ENCODE peak calls at places on chromosomes 5 and 9, in four cellular contexts. B, N, J and H are unnamed samples.

GRCh38 chr5:36450229-36451024 is 148.7 kb upstream of the RANBP3L start:
- DNase-seq in N (no peak), J (no peak), B (no peak), H (no peak)

GRCh38 chr5:74316064-74316586 is 324.4 kb downstream of the ENC1 start:
- DNase-seq in B (no peak), N (no peak), J (peak), H (no peak)

GRCh38 chr5:124057815-124058231 is 545.8 kb downstream of the CSNK1G3 start:
- DNase-seq in N (no peak), B (no peak), J (no peak), H (no peak)

GRCh38 chr5:81675420-81675819 is 75.5 kb downstream of the SSBP2 start:
- DNase-seq in N (no peak), J (no peak), B (no peak), H (no peak)

GRCh38 chr5:112549127-112549526 is 130.1 kb upstream of the EPB41L4A start:
- DNase-seq in J (no peak), N (no peak), B (no peak), H (no peak)

GRCh38 chr9:36345103-36345846 is 54.8 kb downstream of the RNF38 start:
- DNase-seq in N (no peak), J (no peak), B (no peak), H (no peak)

GRCh38 chr9:129736334-129736733 is 16.5 kb downstream of the PTGES start:
- DNase-seq in N (no peak), J (no peak), B (no peak), H (no peak)

GRCh38 chr5:9833871-9834270 is 203.7 kb upstream of the TAS2R1 start:
- DNase-seq in J (no peak), N (no peak), B (no peak), H (no peak)

GRCh38 chr5:3043600-3043999 is 292.1 kb upstream of the IRX2 start:
- DNase-seq in B (no peak), J (no peak), N (no peak), H (no peak)

GRCh38 chr9:135047026-135047350 is 40.5 kb upstream of the OLFM1 start:
- DNase-seq in J (no peak), N (no peak), B (no peak), H (no peak)

GRCh38 chr9:76877961-76878360 is 28.0 kb downstream of the PRUNE2 start:
- DNase-seq in B (no peak), J (no peak), N (no peak), H (no peak)

GRCh38 chr9:91420471-91421021 is 3.1 kb downstream of the NFIL3 start:
- DNase-seq in N (no peak), B (no peak), J (no peak), H (no peak)

GRCh38 chr5:179152941-179153340 is 92.8 kb downstream of the ZNF354C start:
- DNase-seq in J (no peak), B (no peak), N (no peak), H (no peak)

GRCh38 chr9:16221350-16221749 is 649.1 kb downstream of the BNC2 start:
- DNase-seq in J (no peak), B (no peak), N (no peak), H (peak)

GRCh38 chr5:14488697-14489096 is 92.9 kb upstream of the OTULINL start:
- DNase-seq in N (no peak), B (no peak), J (no peak), H (no peak)

GRCh38 chr5:30343707-30344106 is 849.8 kb upstream of the CDH6 start:
- DNase-seq in B (no peak), J (no peak), N (no peak), H (no peak)

GRCh38 chr5:116318091-116318854 is 233.4 kb downstream of the COMMD10 start:
- DNase-seq in N (no peak), B (no peak), J (no peak), H (no peak)

GRCh38 chr5:132657676-132658382 is at the start of gene IL13:
- DNase-seq in J (no peak), B (no peak), N (no peak), H (no peak)

GRCh38 chr5:132659598-132660493 is 1.9 kb downstream of the IL13 start:
- DNase-seq in B (no peak), J (no peak), N (no peak), H (no peak)

GRCh38 chr5:132655821-132656773 is 1.9 kb upstream of the IL13 start:
- DNase-seq in B (peak), J (no peak), N (no peak), H (no peak)

GRCh38 chr5:132658383-132659302 is 670 bp downstream of the IL13 start:
- DNase-seq in B (no peak), J (no peak), N (no peak), H (no peak)

GRCh38 chr5:132656774-132657355 is 1.1 kb upstream of the IL13 start:
- DNase-seq in J (no peak), N (no peak), B (no peak), H (no peak)
- H3K4me3 ChIP-seq in J (no peak), N (peak), B (peak), H (peak)

DNA sequence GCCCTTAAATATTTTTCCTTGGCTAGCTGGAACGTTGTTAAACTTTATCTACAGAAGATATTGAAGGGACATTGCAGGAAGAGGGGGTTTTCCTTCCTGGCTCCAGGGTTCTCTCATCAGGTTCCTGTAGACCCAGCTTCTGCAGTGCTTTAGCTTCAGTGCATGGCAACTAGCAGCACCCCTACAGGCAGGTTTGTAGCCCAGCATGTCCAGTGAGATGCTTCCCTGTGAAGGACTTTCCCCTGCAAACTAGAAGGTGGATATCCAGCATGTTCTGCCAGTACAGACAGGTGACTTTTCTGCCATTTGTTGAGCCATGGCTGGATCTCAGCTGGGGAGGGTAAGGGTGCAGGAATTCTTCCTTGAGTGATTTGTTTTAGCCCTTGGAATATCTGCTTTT is 10.4 kb downstream of the CCL28 start:
- DNase-seq in B (no peak), J (peak), N (no peak), H (no peak)
- TF ChIP-seq CTCF in B (no peak), J (no peak), N (no peak), H (no peak)

GRCh38 chr5:173229381-173229959 is 5.5 kb downstream of the NKX2-5 start:
- DNase-seq in J (no peak), B (no peak), N (no peak), H (no peak)

GRCh38 chr5:173230741-173231380 is 4.1 kb downstream of the NKX2-5 start:
- DNase-seq in N (no peak), B (no peak), J (no peak), H (no peak)

GRCh38 chr5:173228107-173228506 is 6.9 kb downstream of the NKX2-5 start:
- DNase-seq in N (no peak), B (no peak), J (no peak), H (no peak)

GRCh38 chr5:173229966-173230740 is 4.9 kb downstream of the NKX2-5 start:
- DNase-seq in B (no peak), J (no peak), N (no peak), H (no peak)

DNA sequence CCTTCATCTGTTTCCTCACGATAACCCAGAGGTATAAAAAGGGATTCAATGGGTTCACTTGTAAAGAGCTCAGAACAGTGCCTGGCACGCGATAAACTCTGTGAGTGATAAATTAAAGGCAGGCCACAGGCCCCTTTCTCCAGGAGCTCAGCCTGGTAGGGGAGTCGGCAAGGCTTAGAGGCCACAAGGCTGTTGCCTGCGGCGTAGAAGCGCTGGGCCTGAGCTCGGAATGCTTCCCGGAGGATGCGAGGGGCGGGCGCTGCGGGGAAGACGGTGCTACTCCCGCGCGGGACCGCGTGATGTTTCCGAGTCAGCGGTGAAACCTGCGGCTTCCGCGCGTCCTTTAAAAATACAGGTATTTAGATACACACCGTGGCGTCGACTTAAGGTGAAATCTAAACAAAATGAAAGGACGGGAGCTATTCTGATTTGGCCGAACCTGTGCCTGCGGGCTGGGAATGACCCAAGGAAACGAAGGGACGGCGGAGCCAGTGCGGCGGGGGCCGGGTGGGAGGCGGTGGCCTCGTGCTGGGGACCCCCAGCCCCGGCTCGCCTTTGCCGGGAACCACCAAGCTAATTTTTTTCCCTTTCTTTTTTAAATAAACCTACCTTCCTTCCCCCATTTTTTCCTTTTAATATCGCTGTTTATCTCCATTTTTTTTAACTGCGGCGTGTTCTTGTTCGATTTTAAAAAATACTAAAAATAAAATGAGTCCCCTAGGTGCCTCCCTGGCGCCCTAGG is 6.2 kb downstream of the NKX2-5 start:
- DNase-seq in J (no peak), N (no peak), B (no peak), H (no peak)
- H3K4me3 ChIP-seq in J (no peak), N (no peak), B (no peak), H (peak)

GRCh38 chr9:99819484-99820329 is 2.0 kb upstream of the NR4A3 start:
- DNase-seq in J (peak), N (peak), B (peak), H (peak)

GRCh38 chr9:99822096-99822595 is 461 bp downstream of the NR4A3 start:
- DNase-seq in J (peak), N (no peak), B (peak), H (no peak)

GRCh38 chr9:99821187-99822095 is at the start of gene NR4A3:
- DNase-seq in J (peak), N (peak), B (peak), H (peak)

GRCh38 chr9:99819123-99819483 is 2.6 kb upstream of the NR4A3 start:
- DNase-seq in B (no peak), N (no peak), J (no peak), H (no peak)

GRCh38 chr9:99820330-99821186 is 1.1 kb upstream of the NR4A3 start:
- DNase-seq in J (peak), B (peak), N (peak), H (peak)
- TF ChIP-seq CTCF in J (peak), B (no peak), N (no peak), H (no peak)

DNA sequence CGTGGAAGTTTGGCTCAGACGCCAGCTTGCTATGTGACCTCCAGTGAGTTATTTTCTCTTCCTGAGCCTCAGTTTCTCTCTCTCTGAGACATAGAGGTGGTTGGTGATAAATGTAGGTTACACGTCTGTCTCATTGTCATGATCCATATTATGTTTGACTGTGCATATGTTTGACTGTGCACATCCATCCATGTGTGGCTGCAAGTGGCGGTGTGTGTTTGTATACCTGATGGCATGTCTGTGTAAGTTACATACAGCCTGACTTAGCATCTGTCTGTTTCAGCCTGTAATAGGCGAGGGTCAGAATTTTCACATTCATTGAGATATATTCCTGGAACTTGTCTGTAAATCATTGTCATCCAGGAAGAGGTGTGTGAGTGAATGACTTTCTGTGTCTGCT is 3.3 kb downstream of the SPARC start:
- DNase-seq in B (no peak), J (no peak), N (no peak), H (no peak)
- H3K4me3 ChIP-seq in B (no peak), J (no peak), N (no peak), H (peak)

DNA sequence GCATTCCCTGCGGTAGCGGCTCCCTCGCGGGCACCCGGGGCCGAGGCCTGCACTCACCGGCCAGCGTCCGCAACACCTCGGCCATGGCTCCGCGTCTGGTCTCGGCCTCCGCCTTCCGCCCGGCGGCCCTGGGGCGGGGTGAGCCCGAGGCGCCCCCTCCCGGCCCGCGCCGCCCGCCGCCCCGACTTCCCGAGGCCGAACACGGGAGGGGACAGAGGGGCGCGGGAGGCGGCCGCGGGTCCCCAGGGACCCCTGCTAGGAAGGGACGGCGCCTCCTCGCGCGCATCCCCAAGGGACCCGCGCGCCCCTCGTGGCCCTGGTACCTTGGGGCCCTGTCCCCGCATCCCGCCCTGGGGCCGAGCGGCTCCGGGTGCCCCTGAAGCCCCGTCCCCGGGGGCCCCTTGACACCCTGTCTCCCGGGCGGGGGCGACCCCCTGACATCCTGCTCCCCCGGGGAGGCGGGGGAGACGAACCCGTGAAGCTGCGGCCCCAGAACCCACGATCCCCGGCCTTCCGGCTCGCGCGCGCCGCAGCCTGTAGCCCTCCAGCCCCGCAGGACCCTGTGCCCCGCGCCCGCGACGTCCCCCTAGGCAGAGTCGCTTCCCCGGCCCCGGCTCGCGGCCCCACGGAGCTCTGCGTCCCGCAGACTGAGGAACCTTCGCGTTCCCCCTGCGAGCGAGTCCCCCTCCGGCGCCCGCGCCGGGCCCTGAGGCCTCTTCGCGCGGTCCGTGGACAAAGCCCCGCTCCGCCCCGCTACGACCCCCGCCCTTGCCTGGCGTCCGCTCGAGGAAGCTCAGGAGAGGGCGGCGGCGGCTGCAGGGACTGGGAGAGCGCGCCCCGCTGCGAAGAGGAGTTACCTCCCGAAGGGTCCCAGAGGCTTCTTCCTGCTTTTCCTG is at the start of gene ABO:
- DNase-seq in J (no peak), B (no peak), N (peak), H (peak)
- TF ChIP-seq CTCF in J (peak), B (no peak), N (peak), H (peak)

DNA sequence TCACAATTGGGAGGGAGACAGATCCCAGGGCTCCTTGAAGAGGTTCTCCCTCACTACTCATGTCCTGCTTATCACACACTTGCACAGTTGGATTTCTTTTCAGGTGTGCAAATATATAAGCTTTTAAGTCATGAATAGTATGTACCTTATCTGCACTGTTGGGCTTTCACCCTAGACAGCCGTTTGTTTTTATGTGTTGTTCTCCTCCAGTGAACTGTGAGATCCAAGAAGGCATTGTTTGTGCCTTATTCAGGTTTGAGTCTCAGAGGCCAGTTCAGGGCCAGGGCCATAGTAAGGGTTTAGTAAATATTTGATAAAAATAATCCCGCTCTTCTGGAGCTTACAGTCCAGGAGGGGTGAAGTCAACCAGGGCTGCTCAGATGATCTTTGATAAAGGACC is 480.0 kb downstream of the TMEM38B start:
- DNase-seq in J (no peak), B (no peak), N (no peak), H (no peak)
- H3K4me3 ChIP-seq in J (no peak), B (no peak), N (no peak), H (no peak)